ENCODE peak calls at places on chromosomes 5 and 9, in six cellular contexts. T, X, C, R, W and O are unnamed samples.

GRCh38 chr5:125054106-125054505 is 307.7 kb upstream of the ZNF608 start:
- DNase-seq in T (no peak), C (no peak), R (no peak), X (no peak), W (no peak), O (no peak)

GRCh38 chr5:39639618-39640078 is 214.9 kb upstream of the DAB2 start:
- DNase-seq in C (no peak), T (peak; percentile 18), X (peak; percentile 28), W (no peak), R (no peak), O (no peak)

GRCh38 chr9:73423891-73424290 is 272.2 kb downstream of the ANXA1 start:
- DNase-seq in C (no peak), R (no peak), T (no peak), X (no peak), W (no peak), O (no peak)

GRCh38 chr5:177545487-177546261 is 8.7 kb downstream of the FAM193B start:
- DNase-seq in R (no peak), W (no peak), X (no peak), C (no peak), T (no peak), O (peak; percentile 86)

GRCh38 chr9:26975728-26976707 is 19.8 kb downstream of the IFT74 start:
- DNase-seq in T (peak; percentile 72), W (no peak), R (no peak), C (peak; percentile 32), X (peak; percentile 42), O (peak; percentile 73)

GRCh38 chr9:91820949-91821880 is 128.8 kb downstream of the ROR2 start:
- DNase-seq in W (no peak), T (no peak), X (no peak), C (no peak), R (no peak), O (peak; percentile 55)

GRCh38 chr9:128636556-128637530 is 19.8 kb downstream of the DYNC2I2 start:
- DNase-seq in C (no peak), W (no peak), T (peak; percentile 41), R (no peak), X (no peak), O (no peak)

GRCh38 chr9:136051568-136052432 is 43.3 kb downstream of the NACC2 start:
- DNase-seq in X (peak; percentile 96), C (peak; percentile 96), R (no peak), T (peak; percentile 98), W (no peak), O (peak; percentile 79)

GRCh38 chr9:107983191-107983603 is 493.6 kb upstream of the KLF4 start:
- DNase-seq in C (no peak), W (no peak), X (peak; percentile 21), R (no peak), T (no peak), O (no peak)

GRCh38 chr5:17167171-17167891 is 50.1 kb upstream of the BASP1 start:
- DNase-seq in R (no peak), C (no peak), X (no peak), T (no peak), W (no peak), O (no peak)

GRCh38 chr9:98067184-98067583 is 10.7 kb downstream of the NANS start:
- DNase-seq in W (no peak), T (no peak), C (no peak), R (no peak), X (no peak), O (no peak)

GRCh38 chr9:73996844-73997243 is 500.3 kb upstream of the RORB start:
- DNase-seq in R (no peak), X (no peak), W (no peak), C (no peak), T (no peak), O (no peak)

GRCh38 chr5:172840077-172840777 is 6.2 kb downstream of the ERGIC1 start:
- DNase-seq in T (no peak), C (peak; percentile 33), R (no peak), W (no peak), X (no peak), O (no peak)
- TF ChIP-seq MAX in T (no peak), C (no peak), R (no peak), W (no peak), X (no peak), O (no peak)

GRCh38 chr5:112331892-112332291 is 87.2 kb downstream of the EPB41L4A start:
- DNase-seq in X (peak; percentile 46), C (no peak), W (no peak), R (no peak), T (no peak), O (no peak)

GRCh38 chr5:112333236-112333850 is 85.7 kb downstream of the EPB41L4A start:
- DNase-seq in R (no peak), W (no peak), T (no peak), C (no peak), X (peak; percentile 46), O (no peak)

DNA sequence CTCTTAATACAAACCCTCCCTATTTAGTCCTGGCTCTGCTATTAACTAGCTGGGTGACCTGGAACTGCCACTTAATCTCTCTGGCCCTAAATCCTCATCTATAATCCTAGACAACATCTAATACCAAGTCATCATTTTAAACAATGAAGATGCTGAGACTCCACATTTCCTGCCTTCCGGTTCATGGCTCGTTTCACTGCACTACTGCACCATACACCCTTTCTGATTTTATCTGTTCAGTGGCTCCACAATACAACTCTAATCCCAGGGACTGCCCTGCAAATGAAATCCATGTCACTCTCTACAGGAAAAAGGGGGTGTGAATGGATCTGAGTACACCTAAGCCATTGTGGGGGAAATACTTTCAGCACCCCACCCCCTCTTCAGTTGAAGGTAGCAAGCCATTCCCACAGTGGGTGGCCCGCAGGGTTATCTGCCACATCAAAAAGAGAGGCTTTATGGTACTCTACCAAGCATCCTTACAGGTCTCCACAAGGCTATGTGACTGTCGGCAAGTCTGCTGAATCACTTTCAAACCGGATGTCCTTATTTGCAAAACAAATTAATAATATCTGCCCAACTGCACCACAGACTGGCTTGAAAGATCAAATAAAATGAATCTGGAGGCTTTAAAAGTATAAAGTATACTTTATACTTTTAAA is 89.5 kb downstream of the EPB41L4A start:
- DNase-seq in W (peak; percentile 38), C (no peak), R (no peak), T (no peak), X (peak; percentile 53), O (no peak)
- H3K4me3 ChIP-seq in W (no peak overlapping the region), C (no peak overlapping the region), R (no peak overlapping the region), T (no peak overlapping the region), X (no peak overlapping the region), O (no peak overlapping the region)

GRCh38 chr5:132142459-132142858 is 68.9 kb downstream of the CSF2 start:
- DNase-seq in X (no peak), W (no peak), R (no peak), T (no peak), C (no peak), O (no peak)

GRCh38 chr5:132143148-132143547 is 69.6 kb downstream of the CSF2 start:
- DNase-seq in W (no peak), T (no peak), R (no peak), X (no peak), C (no peak), O (no peak)

GRCh38 chr5:132134384-132134783 is 60.8 kb downstream of the CSF2 start:
- DNase-seq in W (no peak), R (no peak), T (peak; percentile 24), X (peak; percentile 36), C (peak; percentile 15), O (peak; percentile 4)

GRCh38 chr5:132136906-132137305 is 63.3 kb downstream of the CSF2 start:
- DNase-seq in R (no peak), X (no peak), C (no peak), T (no peak), W (no peak), O (no peak)

DNA sequence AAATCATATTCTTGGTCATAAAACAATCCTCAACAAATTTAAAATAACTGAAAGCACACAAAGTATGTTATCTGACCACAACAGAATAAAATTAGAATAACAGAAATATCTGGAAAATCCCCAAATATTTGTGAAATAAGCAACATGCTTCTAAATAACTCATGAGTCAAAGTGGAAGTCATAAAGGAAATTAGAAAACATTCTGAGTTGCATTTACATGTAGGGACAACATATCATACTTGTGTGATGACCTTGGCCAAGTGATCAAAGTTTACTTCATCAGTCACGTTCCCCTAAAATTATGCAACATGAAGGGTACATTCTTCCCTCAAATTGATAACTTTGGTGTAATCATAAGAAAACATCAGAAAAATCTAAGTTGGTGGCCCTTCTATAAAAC is 64.7 kb downstream of the CSF2 start:
- DNase-seq in W (no peak), R (no peak), T (no peak), X (no peak), C (no peak), O (no peak)
- TF ChIP-seq MYC in W (no peak), R (no peak), T (no peak), X (no peak), C (no peak), O (no peak)

GRCh38 chr5:133873454-133873853 is 95.0 kb downstream of the C5orf15 start:
- DNase-seq in T (no peak), W (no peak), C (no peak), X (no peak), R (no peak), O (no peak)
- TF ChIP-seq MAX in T (no peak), W (no peak), C (no peak), X (no peak), R (no peak), O (no peak)

GRCh38 chr9:117412006-117412715 is 2.7 kb downstream of the ASTN2 start:
- DNase-seq in R (no peak), C (no peak), W (no peak), X (no peak), T (no peak), O (no peak)

GRCh38 chr9:117413346-117414219 is 1.3 kb downstream of the ASTN2 start:
- DNase-seq in T (no peak), R (no peak), C (no peak), W (no peak), X (no peak), O (no peak)

GRCh38 chr9:117411547-117411946 is 3.3 kb downstream of the ASTN2 start:
- DNase-seq in T (peak; percentile 51), C (peak; percentile 18), R (peak; percentile 27), X (no peak), W (no peak), O (peak; percentile 39)

GRCh38 chr9:117414220-117414905 is 494 bp downstream of the ASTN2 start:
- DNase-seq in R (no peak), C (no peak), T (peak; percentile 39), X (no peak), W (no peak), O (no peak)

GRCh38 chr9:117412841-117413240 is 2.0 kb downstream of the ASTN2 start:
- DNase-seq in C (no peak), R (no peak), X (no peak), W (no peak), T (no peak), O (no peak)
- H3K4me3 ChIP-seq in C (no peak overlapping the region), R (no peak overlapping the region), X (no peak overlapping the region), W (no peak overlapping the region), T (peak overlapping the region; percentile 26), O (no peak overlapping the region)

DNA sequence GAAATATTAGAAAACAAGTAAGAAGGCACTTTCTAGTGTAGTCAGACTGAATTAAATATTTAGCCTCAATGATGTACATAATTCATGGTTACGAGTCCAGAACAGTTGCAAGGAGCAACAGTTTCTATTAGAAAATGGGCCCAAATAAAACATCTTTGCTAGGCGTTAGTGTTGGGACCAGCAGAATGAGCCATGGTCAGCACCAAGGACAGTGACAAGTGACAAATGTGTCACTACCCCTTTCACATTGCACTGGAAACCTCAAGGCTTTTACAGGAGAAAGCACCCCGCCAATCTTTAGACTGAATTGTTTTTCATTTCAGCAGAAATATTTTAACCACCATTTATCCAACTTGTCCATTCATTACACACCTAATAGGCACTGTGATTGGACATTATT is 301.3 kb upstream of the ADCY2 start:
- DNase-seq in W (no peak), T (no peak), R (peak; percentile 14), C (peak; percentile 6), X (no peak), O (peak; percentile 57)
- TF ChIP-seq MYC in W (no peak), T (no peak), R (no peak), C (no peak), X (no peak), O (no peak)